ENCODE peak calls at places on chromosome 13, in four cellular contexts. R, T, X and P are unnamed samples.

GRCh38 chr13:50677687-50678463 is 165.6 kb downstream of the DLEU7 start:
- DNase-seq in X (no peak), R (no peak), T (no peak), P (no peak)

GRCh38 chr13:25095862-25096453 is at the start of gene PABPC3:
- DNase-seq in T (peak; percentile 12), X (no peak), R (no peak), P (no peak)

GRCh38 chr13:102580552-102581169 is 16.1 kb upstream of the TPP2 start:
- DNase-seq in T (peak; percentile 84), R (no peak), X (peak; percentile 51), P (no peak)

GRCh38 chr13:78826312-78826711 is 167.4 kb upstream of the OBI1 start:
- DNase-seq in R (no peak), T (no peak), X (no peak), P (no peak)

GRCh38 chr13:25943666-25944065 is 108.2 kb downstream of the SHISA2 start:
- DNase-seq in R (no peak), T (peak; percentile 75), X (no peak), P (no peak)

GRCh38 chr13:91375119-91375729 is 23.2 kb upstream of the GPC5 start:
- DNase-seq in R (no peak), X (peak; percentile 3), T (peak; percentile 30), P (no peak)

GRCh38 chr13:37715606-37716015 is 117.0 kb upstream of the POSTN start:
- DNase-seq in X (peak; percentile 31), R (no peak), T (peak; percentile 94), P (no peak)

GRCh38 chr13:52737900-52738299 is 1.7 kb downstream of the CNMD start:
- DNase-seq in T (no peak), R (no peak), X (no peak), P (no peak)

GRCh38 chr13:31909889-31910551 is 121.6 kb upstream of the FRY start:
- DNase-seq in R (peak; percentile 5), X (peak; percentile 55), T (peak; percentile 80), P (peak; percentile 53)

GRCh38 chr13:33016414-33017409 is at the start of gene KL:
- DNase-seq in X (no peak), T (no peak), R (no peak), P (peak; percentile 38)

GRCh38 chr13:113143466-113144254 is 14.8 kb upstream of the PROZ start:
- DNase-seq in T (no peak), R (no peak), X (no peak), P (no peak)

GRCh38 chr13:20703785-20704458 is 423 bp downstream of the IL17D start:
- DNase-seq in T (peak; percentile 78), R (peak; percentile 63), X (peak; percentile 50), P (peak; percentile 84)

GRCh38 chr13:110913322-110913721 is 1.5 kb downstream of the ANKRD10 start:
- DNase-seq in R (no peak), T (peak; percentile 17), X (no peak), P (peak; percentile 33)

GRCh38 chr13:37187110-37187509 is 81.6 kb upstream of the CSNK1A1L start:
- DNase-seq in R (no peak), X (no peak), T (no peak), P (no peak)

GRCh38 chr13:75481176-75482069 is 546 bp downstream of the TBC1D4 start:
- DNase-seq in X (no peak), T (peak; percentile 28), R (no peak), P (peak; percentile 34)

GRCh38 chr13:48636550-48636949 is 17.2 kb upstream of the CYSLTR2 start:
- DNase-seq in R (no peak), X (no peak), T (peak; percentile 27), P (no peak)

GRCh38 chr13:113001251-113002140 is 32.5 kb downstream of the MCF2L start:
- DNase-seq in R (no peak), T (peak; percentile 6), X (no peak), P (peak; percentile 68)

GRCh38 chr13:98014766-98015165 is 61.3 kb downstream of the IPO5 start:
- DNase-seq in X (peak; percentile 38), T (peak; percentile 87), R (no peak), P (no peak)

GRCh38 chr13:85638815-85639393 is 160.3 kb downstream of the SLITRK6 start:
- DNase-seq in X (no peak), R (no peak), T (no peak), P (no peak)

GRCh38 chr13:91349992-91350911 is 2.8 kb downstream of the MIR17HG start:
- DNase-seq in X (no peak), T (no peak), R (no peak), P (no peak)

GRCh38 chr13:75091185-75091584 is 390.8 kb downstream of the TBC1D4 start:
- DNase-seq in T (no peak), X (no peak), R (no peak), P (no peak)

GRCh38 chr13:61276401-61276800 is 139.2 kb downstream of the PCDH20 start:
- DNase-seq in T (no peak), R (no peak), X (no peak), P (no peak)

GRCh38 chr13:78409172-78409571 is 194.2 kb downstream of the POU4F1 start:
- DNase-seq in X (no peak), T (no peak), R (no peak), P (no peak)

GRCh38 chr13:40639226-40639681 is 27.2 kb downstream of the FOXO1 start:
- DNase-seq in T (peak; percentile 53), X (peak; percentile 48), R (no peak), P (no peak)